ENCODE peak calls at places on chromosomes 6 and 20, in nine cellular contexts. One of them, this sample, is unnamed.
A peak's percentile ranks its signal among the peaks of the same experiment; 100 is the strongest.

GRCh38 chr6:29553268-29554057 is 6.1 kb downstream of the UBD start:
- DNase-seq in thoracic aorta: peak; percentile 8
- DNase-seq in SJSA1: no peak
- DNase-seq in H7: peak; percentile 88
- DNase-seq in HCT116: no peak
- DNase-seq in heart right ventricle: peak; percentile 14
- DNase-seq in CD8-positive, alpha-beta T cell: no peak
- DNase-seq in foreskin fibroblast: peak; percentile 76
- DNase-seq in AG04449: no peak
- DNase-seq in this sample: peak; percentile 31

GRCh38 chr20:10919549-10920140 is 245.8 kb upstream of the JAG1 start:
- DNase-seq in H7: no peak
- DNase-seq in AG04449: no peak
- DNase-seq in foreskin fibroblast: peak; percentile 70
- DNase-seq in heart right ventricle: no peak
- DNase-seq in SJSA1: peak; percentile 53
- DNase-seq in CD8-positive, alpha-beta T cell: no peak
- DNase-seq in HCT116: no peak
- DNase-seq in thoracic aorta: peak; percentile 43
- DNase-seq in this sample: no peak

GRCh38 chr20:17995967-17996819 is 27.4 kb downstream of the MGME1 start:
- DNase-seq in thoracic aorta: peak; percentile 15
- DNase-seq in SJSA1: no peak
- DNase-seq in H7: peak; percentile 66
- DNase-seq in AG04449: no peak
- DNase-seq in foreskin fibroblast: peak; percentile 56
- DNase-seq in heart right ventricle: peak; percentile 46
- DNase-seq in HCT116: peak; percentile 26
- DNase-seq in CD8-positive, alpha-beta T cell: no peak
- DNase-seq in this sample: no peak

GRCh38 chr20:41136336-41136694 is 1.0 kb upstream of the PLCG1 start:
- DNase-seq in AG04449: no peak
- DNase-seq in thoracic aorta: no peak
- DNase-seq in foreskin fibroblast: no peak
- DNase-seq in HCT116: no peak
- DNase-seq in CD8-positive, alpha-beta T cell: no peak
- DNase-seq in heart right ventricle: no peak
- DNase-seq in SJSA1: no peak
- DNase-seq in H7: no peak
- DNase-seq in this sample: no peak

GRCh38 chr20:15236812-15237211 is 899.4 kb upstream of the FLRT3 start:
- DNase-seq in AG04449: no peak
- DNase-seq in foreskin fibroblast: peak; percentile 42
- DNase-seq in thoracic aorta: no peak
- DNase-seq in heart right ventricle: no peak
- DNase-seq in SJSA1: no peak
- DNase-seq in HCT116: peak; percentile 45
- DNase-seq in H7: peak; percentile 55
- DNase-seq in CD8-positive, alpha-beta T cell: no peak
- DNase-seq in this sample: no peak

GRCh38 chr6:150704447-150705192 is 104.9 kb downstream of the PLEKHG1 start:
- DNase-seq in SJSA1: no peak
- DNase-seq in foreskin fibroblast: no peak
- DNase-seq in CD8-positive, alpha-beta T cell: no peak
- DNase-seq in H7: no peak
- DNase-seq in heart right ventricle: no peak
- DNase-seq in AG04449: no peak
- DNase-seq in thoracic aorta: no peak
- DNase-seq in HCT116: no peak
- DNase-seq in this sample: no peak

GRCh38 chr20:47778398-47779354 is 6.6 kb downstream of the SULF2 start:
- DNase-seq in HCT116: no peak
- DNase-seq in heart right ventricle: no peak
- DNase-seq in foreskin fibroblast: no peak
- DNase-seq in AG04449: no peak
- DNase-seq in CD8-positive, alpha-beta T cell: no peak
- DNase-seq in thoracic aorta: no peak
- DNase-seq in SJSA1: no peak
- DNase-seq in H7: no peak
- DNase-seq in this sample: no peak

GRCh38 chr6:151338816-151339215 is 52.5 kb downstream of the ZBTB2 start:
- DNase-seq in CD8-positive, alpha-beta T cell: no peak
- DNase-seq in heart right ventricle: no peak
- DNase-seq in SJSA1: no peak
- DNase-seq in H7: no peak
- DNase-seq in foreskin fibroblast: no peak
- DNase-seq in thoracic aorta: no peak
- DNase-seq in AG04449: no peak
- DNase-seq in HCT116: no peak
- DNase-seq in this sample: no peak

GRCh38 chr6:56279346-56280080 is 32.1 kb upstream of the COL21A1 start:
- DNase-seq in foreskin fibroblast: no peak
- DNase-seq in HCT116: peak; percentile 34
- DNase-seq in heart right ventricle: no peak
- DNase-seq in CD8-positive, alpha-beta T cell: no peak
- DNase-seq in thoracic aorta: no peak
- DNase-seq in SJSA1: no peak
- DNase-seq in AG04449: no peak
- DNase-seq in H7: peak; percentile 7
- DNase-seq in this sample: no peak

GRCh38 chr20:46624941-46625340 is 26.3 kb downstream of the SLC13A3 start:
- DNase-seq in thoracic aorta: no peak
- DNase-seq in H7: no peak
- DNase-seq in foreskin fibroblast: no peak
- DNase-seq in CD8-positive, alpha-beta T cell: no peak
- DNase-seq in AG04449: no peak
- DNase-seq in heart right ventricle: no peak
- DNase-seq in HCT116: no peak
- DNase-seq in SJSA1: no peak
- DNase-seq in this sample: no peak

GRCh38 chr6:167699141-167700036 is 127.3 kb upstream of the AFDN start:
- DNase-seq in thoracic aorta: no peak
- DNase-seq in SJSA1: peak; percentile 61
- DNase-seq in AG04449: no peak
- DNase-seq in H7: peak; percentile 59
- DNase-seq in heart right ventricle: peak; percentile 85
- DNase-seq in foreskin fibroblast: no peak
- DNase-seq in HCT116: no peak
- DNase-seq in CD8-positive, alpha-beta T cell: peak; percentile 59
- DNase-seq in this sample: no peak

GRCh38 chr20:19449051-19449450 is 236.6 kb downstream of the SLC24A3 start:
- DNase-seq in H7: no peak
- DNase-seq in thoracic aorta: no peak
- DNase-seq in AG04449: no peak
- DNase-seq in SJSA1: no peak
- DNase-seq in heart right ventricle: no peak
- DNase-seq in CD8-positive, alpha-beta T cell: no peak
- DNase-seq in HCT116: no peak
- DNase-seq in foreskin fibroblast: no peak
- DNase-seq in this sample: no peak

GRCh38 chr20:44583179-44583578 is 800 bp downstream of the PKIG start:
- DNase-seq in CD8-positive, alpha-beta T cell: no peak
- DNase-seq in foreskin fibroblast: no peak
- DNase-seq in AG04449: no peak
- DNase-seq in heart right ventricle: no peak
- DNase-seq in H7: no peak
- DNase-seq in thoracic aorta: no peak
- DNase-seq in SJSA1: no peak
- DNase-seq in HCT116: no peak
- DNase-seq in this sample: no peak

GRCh38 chr6:156395276-156395675 is 381.9 kb upstream of the ARID1B start:
- DNase-seq in heart right ventricle: no peak
- DNase-seq in AG04449: no peak
- DNase-seq in thoracic aorta: no peak
- DNase-seq in SJSA1: no peak
- DNase-seq in H7: no peak
- DNase-seq in HCT116: no peak
- DNase-seq in foreskin fibroblast: no peak
- DNase-seq in CD8-positive, alpha-beta T cell: peak; percentile 51
- DNase-seq in this sample: no peak

GRCh38 chr6:96184798-96185197 is 169.0 kb downstream of the FUT9 start:
- DNase-seq in AG04449: no peak
- DNase-seq in SJSA1: no peak
- DNase-seq in thoracic aorta: no peak
- DNase-seq in H7: peak; percentile 28
- DNase-seq in HCT116: no peak
- DNase-seq in foreskin fibroblast: no peak
- DNase-seq in CD8-positive, alpha-beta T cell: no peak
- DNase-seq in heart right ventricle: no peak
- DNase-seq in this sample: no peak

DNA sequence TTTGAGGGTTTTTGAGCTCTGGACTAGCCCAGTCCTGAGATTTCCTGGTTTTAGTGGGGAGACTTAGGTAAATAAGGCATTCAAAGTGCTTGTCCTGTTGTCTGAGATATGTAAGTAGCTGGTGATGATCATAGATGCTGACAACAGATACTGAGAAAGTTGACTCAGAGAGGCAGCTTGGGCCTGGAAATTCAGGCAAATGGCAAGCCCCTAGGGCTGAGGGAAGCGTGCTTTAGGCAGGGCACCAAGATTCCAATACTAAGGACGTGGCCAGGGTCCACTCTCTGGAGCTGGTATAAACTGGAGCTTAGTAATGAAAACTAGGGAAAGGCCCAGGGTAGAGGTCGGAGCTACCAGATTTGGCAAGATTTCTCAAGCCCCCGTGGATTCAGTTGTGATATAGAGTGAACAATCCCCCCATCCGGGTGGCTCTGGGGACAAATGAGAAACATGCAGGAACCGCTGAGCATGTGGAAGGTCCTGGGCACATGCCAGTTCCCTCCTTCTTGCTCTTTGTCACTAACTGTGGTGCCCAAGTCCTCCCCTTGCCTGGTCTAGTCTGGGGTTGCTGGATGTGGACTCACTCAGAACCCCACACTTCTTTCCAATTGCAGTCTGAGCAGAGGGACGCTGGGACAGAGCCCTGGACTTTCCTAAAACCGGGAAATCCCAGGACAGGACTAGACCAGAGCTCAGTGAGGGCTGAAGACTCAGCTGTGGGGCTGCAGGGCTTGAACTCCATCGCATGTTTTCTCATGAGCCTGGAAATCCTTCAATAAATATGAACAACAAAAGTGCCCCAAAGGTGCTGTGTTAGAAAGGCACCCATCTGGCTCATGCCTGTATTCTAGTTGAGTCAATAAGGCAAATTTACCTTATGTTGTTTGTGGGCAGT is 10.3 kb downstream of the SLC22A3 start:
- DNase-seq in HCT116: no peak
- DNase-seq in heart right ventricle: no peak
- DNase-seq in AG04449: no peak
- DNase-seq in H7: no peak
- DNase-seq in SJSA1: no peak
- DNase-seq in thoracic aorta: no peak
- DNase-seq in foreskin fibroblast: no peak
- DNase-seq in CD8-positive, alpha-beta T cell: no peak
- DNase-seq in this sample: no peak
- H3K4me3 ChIP-seq in HCT116: no peak overlapping the region
- H3K4me3 ChIP-seq in heart right ventricle: no peak overlapping the region
- H3K4me3 ChIP-seq in AG04449: no peak overlapping the region
- H3K4me3 ChIP-seq in H7: no peak overlapping the region
- H3K4me3 ChIP-seq in SJSA1: no peak overlapping the region
- H3K4me3 ChIP-seq in thoracic aorta: peak overlapping the region; percentile 46
- H3K4me3 ChIP-seq in foreskin fibroblast: no peak overlapping the region
- H3K4me3 ChIP-seq in CD8-positive, alpha-beta T cell: no peak overlapping the region
- H3K4me3 ChIP-seq in this sample: no peak overlapping the region

GRCh38 chr6:40586800-40587201 is 363 bp downstream of the LRFN2 start:
- DNase-seq in heart right ventricle: no peak
- DNase-seq in CD8-positive, alpha-beta T cell: no peak
- DNase-seq in thoracic aorta: no peak
- DNase-seq in H7: peak; percentile 56
- DNase-seq in SJSA1: no peak
- DNase-seq in foreskin fibroblast: no peak
- DNase-seq in AG04449: no peak
- DNase-seq in HCT116: no peak
- DNase-seq in this sample: no peak
- H3K4me3 ChIP-seq in heart right ventricle: peak overlapping the region; percentile 45
- H3K4me3 ChIP-seq in CD8-positive, alpha-beta T cell: peak overlapping the region; percentile 53
- H3K4me3 ChIP-seq in thoracic aorta: peak overlapping the region; percentile 75
- H3K4me3 ChIP-seq in H7: peak overlapping the region; percentile 61
- H3K4me3 ChIP-seq in SJSA1: no peak overlapping the region
- H3K4me3 ChIP-seq in foreskin fibroblast: peak overlapping the region; percentile 46
- H3K4me3 ChIP-seq in AG04449: peak overlapping the region; percentile 1
- H3K4me3 ChIP-seq in HCT116: no peak overlapping the region
- H3K4me3 ChIP-seq in this sample: peak overlapping the region; percentile 47

GRCh38 chr6:126701799-126702198 is 361.9 kb downstream of the CENPW start:
- DNase-seq in HCT116: no peak
- DNase-seq in thoracic aorta: no peak
- DNase-seq in SJSA1: no peak
- DNase-seq in foreskin fibroblast: no peak
- DNase-seq in AG04449: no peak
- DNase-seq in heart right ventricle: no peak
- DNase-seq in CD8-positive, alpha-beta T cell: no peak
- DNase-seq in H7: no peak
- DNase-seq in this sample: no peak
- H3K4me3 ChIP-seq in HCT116: no peak overlapping the region
- H3K4me3 ChIP-seq in thoracic aorta: no peak overlapping the region
- H3K4me3 ChIP-seq in SJSA1: no peak overlapping the region
- H3K4me3 ChIP-seq in foreskin fibroblast: no peak overlapping the region
- H3K4me3 ChIP-seq in AG04449: no peak overlapping the region
- H3K4me3 ChIP-seq in heart right ventricle: no peak overlapping the region
- H3K4me3 ChIP-seq in CD8-positive, alpha-beta T cell: no peak overlapping the region
- H3K4me3 ChIP-seq in H7: no peak overlapping the region
- H3K4me3 ChIP-seq in this sample: peak overlapping the region; percentile 14

DNA sequence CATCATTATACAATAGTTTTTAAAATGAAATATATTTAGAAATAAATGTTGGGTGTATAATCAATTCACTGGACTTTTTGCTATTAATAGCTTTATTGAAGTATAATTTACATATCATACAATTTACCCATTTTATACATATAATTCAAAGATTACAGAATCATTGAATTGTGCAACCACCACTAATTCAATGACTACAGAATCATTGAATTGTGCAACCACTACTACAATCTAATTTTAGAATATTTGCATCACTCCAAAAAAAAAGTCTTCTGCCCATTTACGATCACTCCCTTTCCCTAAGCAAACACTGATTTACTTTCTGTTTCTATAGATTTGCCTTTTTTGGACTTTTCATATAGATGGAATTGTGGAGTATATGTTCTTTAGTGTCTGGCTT is 35.1 kb upstream of the RIMS1 start:
- DNase-seq in CD8-positive, alpha-beta T cell: no peak
- DNase-seq in thoracic aorta: no peak
- DNase-seq in heart right ventricle: no peak
- DNase-seq in SJSA1: no peak
- DNase-seq in HCT116: no peak
- DNase-seq in H7: no peak
- DNase-seq in foreskin fibroblast: no peak
- DNase-seq in AG04449: no peak
- DNase-seq in this sample: no peak
- H3K4me3 ChIP-seq in CD8-positive, alpha-beta T cell: no peak overlapping the region
- H3K4me3 ChIP-seq in thoracic aorta: no peak overlapping the region
- H3K4me3 ChIP-seq in heart right ventricle: no peak overlapping the region
- H3K4me3 ChIP-seq in SJSA1: no peak overlapping the region
- H3K4me3 ChIP-seq in HCT116: no peak overlapping the region
- H3K4me3 ChIP-seq in H7: no peak overlapping the region
- H3K4me3 ChIP-seq in foreskin fibroblast: no peak overlapping the region
- H3K4me3 ChIP-seq in AG04449: no peak overlapping the region
- H3K4me3 ChIP-seq in this sample: no peak overlapping the region

This sample was measured in skeletal muscle cell.